ENCODE peak calls at places on chromosomes 13 and 19, in four cellular contexts. One of them, this sample, is unnamed.

GRCh38 chr13:31797154-31797775 is 57.9 kb downstream of the RXFP2 start:
- DNase-seq in activated T-cell treated with anti-CD3 and anti-CD28 coated beads, Interleukin-2, amount 50 U/mL, for 72 hours: no peak
- DNase-seq in activated gamma-delta T cell treated with anti-CD3 and anti-CD28 coated beads, Interleukin-2, amount 50 U/mL, for 16 hours: no peak
- DNase-seq in neural crest cell: no peak
- DNase-seq in this sample: peak; percentile 56

GRCh38 chr13:113369189-113369588 is 5.3 kb upstream of the GRTP1 start:
- DNase-seq in activated T-cell treated with anti-CD3 and anti-CD28 coated beads, Interleukin-2, amount 50 U/mL, for 72 hours: no peak
- DNase-seq in activated gamma-delta T cell treated with anti-CD3 and anti-CD28 coated beads, Interleukin-2, amount 50 U/mL, for 16 hours: no peak
- DNase-seq in neural crest cell: no peak
- DNase-seq in this sample: no peak

GRCh38 chr13:46211521-46212351 is at the start of gene LRRC63:
- DNase-seq in activated T-cell treated with anti-CD3 and anti-CD28 coated beads, Interleukin-2, amount 50 U/mL, for 72 hours: peak; percentile 89
- DNase-seq in activated gamma-delta T cell treated with anti-CD3 and anti-CD28 coated beads, Interleukin-2, amount 50 U/mL, for 16 hours: peak; percentile 73
- DNase-seq in neural crest cell: peak; percentile 69
- DNase-seq in this sample: peak; percentile 34

GRCh38 chr19:9406798-9407352 is 28.5 kb downstream of the ZNF266 start:
- DNase-seq in activated T-cell treated with anti-CD3 and anti-CD28 coated beads, Interleukin-2, amount 50 U/mL, for 72 hours: peak; percentile 57
- DNase-seq in activated gamma-delta T cell treated with anti-CD3 and anti-CD28 coated beads, Interleukin-2, amount 50 U/mL, for 16 hours: no peak
- DNase-seq in neural crest cell: no peak
- DNase-seq in this sample: no peak

GRCh38 chr19:19817357-19817756 is 4.2 kb downstream of the ZNF506 start:
- DNase-seq in activated T-cell treated with anti-CD3 and anti-CD28 coated beads, Interleukin-2, amount 50 U/mL, for 72 hours: peak; percentile 85
- DNase-seq in activated gamma-delta T cell treated with anti-CD3 and anti-CD28 coated beads, Interleukin-2, amount 50 U/mL, for 16 hours: peak; percentile 30
- DNase-seq in neural crest cell: no peak
- DNase-seq in this sample: no peak

GRCh38 chr13:66200555-66200954 is 1029.6 kb downstream of the PCDH9 start:
- DNase-seq in activated T-cell treated with anti-CD3 and anti-CD28 coated beads, Interleukin-2, amount 50 U/mL, for 72 hours: no peak
- DNase-seq in activated gamma-delta T cell treated with anti-CD3 and anti-CD28 coated beads, Interleukin-2, amount 50 U/mL, for 16 hours: no peak
- DNase-seq in neural crest cell: no peak
- DNase-seq in this sample: no peak

GRCh38 chr19:49468746-49469447 is 5.1 kb upstream of the FLT3LG start:
- DNase-seq in activated T-cell treated with anti-CD3 and anti-CD28 coated beads, Interleukin-2, amount 50 U/mL, for 72 hours: peak; percentile 92
- DNase-seq in activated gamma-delta T cell treated with anti-CD3 and anti-CD28 coated beads, Interleukin-2, amount 50 U/mL, for 16 hours: peak; percentile 68
- DNase-seq in neural crest cell: no peak
- DNase-seq in this sample: no peak

GRCh38 chr13:76512676-76513277 is 373.4 kb downstream of the KCTD12 start:
- DNase-seq in activated T-cell treated with anti-CD3 and anti-CD28 coated beads, Interleukin-2, amount 50 U/mL, for 72 hours: no peak
- DNase-seq in activated gamma-delta T cell treated with anti-CD3 and anti-CD28 coated beads, Interleukin-2, amount 50 U/mL, for 16 hours: no peak
- DNase-seq in neural crest cell: no peak
- DNase-seq in this sample: no peak

GRCh38 chr13:44311011-44311481 is 62.6 kb upstream of the SERP2 start:
- DNase-seq in activated T-cell treated with anti-CD3 and anti-CD28 coated beads, Interleukin-2, amount 50 U/mL, for 72 hours: no peak
- DNase-seq in activated gamma-delta T cell treated with anti-CD3 and anti-CD28 coated beads, Interleukin-2, amount 50 U/mL, for 16 hours: no peak
- DNase-seq in neural crest cell: no peak
- DNase-seq in this sample: no peak

GRCh38 chr13:84607614-84608013 is 725.3 kb upstream of the SLITRK1 start:
- DNase-seq in activated T-cell treated with anti-CD3 and anti-CD28 coated beads, Interleukin-2, amount 50 U/mL, for 72 hours: no peak
- DNase-seq in activated gamma-delta T cell treated with anti-CD3 and anti-CD28 coated beads, Interleukin-2, amount 50 U/mL, for 16 hours: no peak
- DNase-seq in neural crest cell: no peak
- DNase-seq in this sample: no peak

GRCh38 chr13:79427265-79427664 is 21.2 kb upstream of the RBM26 start:
- DNase-seq in activated T-cell treated with anti-CD3 and anti-CD28 coated beads, Interleukin-2, amount 50 U/mL, for 72 hours: no peak
- DNase-seq in activated gamma-delta T cell treated with anti-CD3 and anti-CD28 coated beads, Interleukin-2, amount 50 U/mL, for 16 hours: no peak
- DNase-seq in neural crest cell: no peak
- DNase-seq in this sample: no peak

GRCh38 chr13:112618501-112618900 is 30.5 kb upstream of the TUBGCP3 start:
- DNase-seq in activated T-cell treated with anti-CD3 and anti-CD28 coated beads, Interleukin-2, amount 50 U/mL, for 72 hours: no peak
- DNase-seq in activated gamma-delta T cell treated with anti-CD3 and anti-CD28 coated beads, Interleukin-2, amount 50 U/mL, for 16 hours: no peak
- DNase-seq in neural crest cell: no peak
- DNase-seq in this sample: no peak

This sample was measured in LoVo.